ENCODE peak calls at places on chromosomes 16 and 17, in four cellular contexts. P, Y, Q and K are unnamed samples. For H4K20me1, the result is how much of the 10 kb centered on the place peaks cover.

GRCh38 chr16:57003439-57004386 is 14.4 kb downstream of the NLRC5 start:
- DNase-seq in P (no peak), Y (no peak), Q (no peak), K (peak)

GRCh38 chr17:75979705-75980187 is 706 bp downstream of the TEN1 start:
- DNase-seq in P (no peak), Y (no peak), Q (no peak), K (no peak)

GRCh38 chr17:16215002-16215272 is 397 bp downstream of the NCOR1 start:
- DNase-seq in P (no peak), Y (peak), Q (peak), K (peak)

GRCh38 chr17:74529243-74529642 is 2.0 kb downstream of the CD300LB start:
- DNase-seq in P (no peak), Y (no peak), Q (no peak), K (no peak)

GRCh38 chr16:59783191-59783590 is 1049.1 kb upstream of the GOT2 start:
- DNase-seq in P (no peak), Y (no peak), Q (no peak), K (no peak)

GRCh38 chr17:20009302-20010098 is at the start of gene SPECC1:
- DNase-seq in P (no peak), Y (peak), Q (peak), K (peak)

GRCh38 chr16:67902831-67903230 is 9.8 kb downstream of the PSKH1 start:
- DNase-seq in P (no peak), Y (no peak), Q (no peak), K (no peak)

GRCh38 chr16:1670866-1671265 is 7.2 kb upstream of the JPT2 start:
- DNase-seq in P (no peak), Y (no peak), Q (no peak), K (no peak)

GRCh38 chr16:78317871-78318270 is 218.4 kb downstream of the WWOX start:
- DNase-seq in P (no peak), Y (no peak), Q (no peak), K (no peak)

GRCh38 chr17:56754523-56755208 is 79.1 kb downstream of the C17orf67 start:
- DNase-seq in P (no peak), Y (no peak), Q (peak), K (peak)

GRCh38 chr17:19431691-19432090 is 20.7 kb downstream of the RNF112 start:
- DNase-seq in P (no peak), Y (no peak), Q (no peak), K (no peak)

GRCh38 chr17:70084476-70084875 is 9.5 kb downstream of the KCNJ16 start:
- DNase-seq in P (no peak), Y (no peak), Q (no peak), K (peak)

GRCh38 chr16:20849587-20850390 is 43.5 kb downstream of the REXO5 start:
- DNase-seq in P (no peak), Y (peak), Q (peak), K (peak)

GRCh38 chr17:45147581-45148182 is 593 bp upstream of the HEXIM1 start:
- DNase-seq in P (peak), Y (no peak), Q (peak), K (peak)

GRCh38 chr17:77229786-77230435 is 89.1 kb downstream of the SEC14L1 start:
- DNase-seq in P (no peak), Y (no peak), Q (no peak), K (no peak)

GRCh38 chr16:88451586-88452484 is 1.2 kb upstream of the ZFPM1 start:
- DNase-seq in P (no peak), Y (no peak), Q (peak), K (no peak)

GRCh38 chr17:38334480-38335364 is 9.0 kb downstream of the GPR179 start:
- DNase-seq in P (no peak), Y (no peak), Q (no peak), K (no peak)

GRCh38 chr16:1781254-1781653 is 1.1 kb downstream of the SPSB3 start:
- DNase-seq in P (no peak), Y (no peak), Q (no peak), K (no peak)

GRCh38 chr16:82990155-82990554 is 363.4 kb downstream of the CDH13 start:
- DNase-seq in P (no peak), Y (no peak), Q (no peak), K (no peak)

GRCh38 chr17:82611140-82612058 is 36.8 kb downstream of the WDR45B start:
- DNase-seq in P (no peak), Y (peak), Q (no peak), K (no peak)

GRCh38 chr16:52460652-52461172 is 86.2 kb downstream of the TOX3 start:
- DNase-seq in P (no peak), Y (no peak), Q (no peak), K (no peak)

GRCh38 chr17:17559164-17559563 is 32.3 kb downstream of the PEMT start:
- DNase-seq in P (no peak), Y (no peak), Q (no peak), K (no peak)

GRCh38 chr17:67148352-67148751 is 96.6 kb downstream of the HELZ start:
- DNase-seq in P (no peak), Y (no peak), Q (no peak), K (no peak)

GRCh38 chr17:1058423-1059130 is 61.6 kb downstream of the TIMM22 start:
- DNase-seq in P (no peak), Y (peak), Q (peak), K (peak)

GRCh38 chr17:56593741-56594527 is 435 bp downstream of the NOG start:
- DNase-seq in P (no peak), Y (no peak), Q (peak), K (peak)

GRCh38 chr17:36920032-36921000 is 17.0 kb upstream of the LHX1 start:
- DNase-seq in P (no peak), Y (peak), Q (no peak), K (no peak)

GRCh38 chr17:55584055-55584685 is 72.9 kb upstream of the SMIM36 start:
- DNase-seq in P (no peak), Y (no peak), Q (no peak), K (no peak)

GRCh38 chr17:29927546-29927945 is 2.5 kb downstream of the SSH2 start:
- DNase-seq in P (no peak), Y (no peak), Q (no peak), K (no peak)

GRCh38 chr17:32795339-32795979 is 81.5 kb downstream of the MYO1D start:
- DNase-seq in P (no peak), Y (no peak), Q (no peak), K (no peak)

GRCh38 chr17:57531078-57531477 is 214.0 kb downstream of the CCDC182 start:
- DNase-seq in P (no peak), Y (no peak), Q (no peak), K (no peak)

DNA sequence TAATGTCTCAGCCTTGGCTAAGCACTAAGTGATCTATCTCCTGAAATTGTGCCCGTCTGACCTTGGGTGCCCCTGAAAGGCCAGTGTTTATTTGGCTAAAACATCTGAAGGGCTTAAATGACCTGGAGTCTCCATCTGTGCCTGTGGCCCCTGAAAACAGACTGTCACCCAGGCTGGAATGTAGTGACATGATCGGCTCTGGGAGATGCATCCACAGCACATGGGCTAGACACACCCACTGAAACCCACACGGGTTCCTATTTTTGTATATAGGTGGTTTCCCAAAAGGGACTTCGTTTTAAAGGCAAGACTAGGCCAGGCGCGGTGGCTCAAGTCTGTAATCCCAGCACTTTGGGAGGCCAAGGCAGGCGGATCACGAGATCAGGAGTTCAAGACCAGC is 13.5 kb downstream of the CEP295NL start:
- DNase-seq in P (peak), Y (no peak), Q (no peak), K (no peak)
- TF ChIP-seq JUNB in P (no peak), Y (no peak), Q (no peak), K (no peak)

GRCh38 chr17:73285916-73286862 is 24.5 kb upstream of the CPSF4L start:
- DNase-seq in P (no peak), Y (no peak), Q (no peak), K (no peak)
- H4K20me1 ChIP-seq in P (under half), Y (under half), Q (under half), K (under half)

DNA sequence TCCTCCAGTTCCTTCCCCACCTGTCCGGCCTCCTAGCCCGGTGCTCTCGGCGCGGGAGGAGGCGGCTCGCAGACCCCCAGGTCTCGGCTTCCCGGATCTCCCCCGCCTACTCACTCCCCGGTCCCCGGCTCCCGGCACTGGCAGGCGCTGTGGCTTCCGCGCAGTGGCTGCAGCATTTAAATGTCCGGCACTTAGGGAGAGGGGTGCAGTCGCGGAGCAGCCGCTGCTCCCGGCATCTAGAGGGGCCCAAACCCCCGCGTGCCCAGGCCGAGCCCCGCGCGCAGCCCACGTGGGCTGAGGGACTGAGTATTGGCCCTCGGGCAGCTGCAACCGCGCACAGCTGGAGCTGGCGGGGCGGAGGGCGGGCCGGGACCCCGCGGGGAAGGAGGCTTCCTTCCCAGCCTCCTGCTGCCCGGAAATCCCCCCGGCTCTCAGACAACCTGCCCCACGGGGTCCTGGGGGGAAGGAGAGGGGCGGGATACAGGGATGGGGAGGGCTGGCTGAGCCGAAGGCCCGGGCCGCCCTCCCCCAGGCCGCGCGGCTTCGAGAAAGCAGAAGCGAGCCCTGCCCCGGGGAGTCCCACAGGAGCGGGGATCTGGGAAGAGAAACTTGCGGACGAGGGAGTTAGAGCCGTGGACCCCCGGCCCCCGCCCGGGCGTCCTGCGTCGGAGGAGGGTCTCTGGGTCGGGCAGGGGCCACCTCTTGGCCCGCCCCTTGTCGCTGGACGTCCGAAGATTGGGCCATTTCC is 429 bp upstream of the MMP25 start:
- DNase-seq in P (no peak), Y (peak), Q (no peak), K (peak)
- TF ChIP-seq JUNB in P (no peak), Y (no peak), Q (no peak), K (no peak)

GRCh38 chr16:73034374-73034773 is 13.6 kb downstream of the ZFHX3 start:
- DNase-seq in P (peak), Y (no peak), Q (no peak), K (no peak)
- H4K20me1 ChIP-seq in P (under half), Y (under half), Q (under half), K (under half)